ENCODE peak calls at places on chromosomes 12 and 14, in six cellular contexts. P, L, B, X, W and Y are unnamed samples. For H3K36me3, the result is how much of the 10 kb centered on the place peaks cover.

GRCh38 chr12:66713984-66714383 is 35.1 kb upstream of the GRIP1 start:
- DNase-seq in P (no peak), L (no peak), B (no peak), X (no peak), W (no peak), Y (no peak)

GRCh38 chr12:106598003-106598402 is 15.2 kb downstream of the RFX4 start:
- DNase-seq in P (no peak), L (no peak), B (no peak), X (no peak), W (no peak), Y (no peak)

GRCh38 chr12:23525450-23526072 is 423.9 kb downstream of the SOX5 start:
- DNase-seq in P (no peak), L (no peak), B (no peak), X (no peak), W (no peak), Y (no peak)

GRCh38 chr12:51773145-51773869 is 75.2 kb downstream of the FIGNL2 start:
- DNase-seq in P (no peak), L (no peak), B (no peak), X (no peak), W (peak), Y (no peak)

GRCh38 chr14:103220982-103221641 is 97.9 kb downstream of the TNFAIP2 start:
- DNase-seq in P (no peak), L (no peak), B (no peak), X (no peak), W (no peak), Y (no peak)

GRCh38 chr14:35277179-35277578 is 15.0 kb upstream of the PSMA6 start:
- DNase-seq in P (peak), L (no peak), B (no peak), X (no peak), W (no peak), Y (no peak)

GRCh38 chr14:101055776-101056374 is 152.4 kb upstream of the RTL1 start:
- DNase-seq in P (no peak), L (no peak), B (no peak), X (no peak), W (no peak), Y (no peak)

GRCh38 chr12:109705291-109705690 is 8.3 kb upstream of the FAM222A start:
- DNase-seq in P (no peak), L (no peak), B (no peak), X (no peak), W (no peak), Y (no peak)

GRCh38 chr14:61145903-61146411 is 135.2 kb downstream of the TMEM30B start:
- DNase-seq in P (no peak), L (no peak), B (no peak), X (no peak), W (peak), Y (no peak)

GRCh38 chr14:32256606-32257005 is 53.5 kb upstream of the RNU6-8 start:
- DNase-seq in P (no peak), L (no peak), B (no peak), X (no peak), W (no peak), Y (no peak)

GRCh38 chr12:116465407-116465806 is 93.8 kb upstream of the MAP1LC3B2 start:
- DNase-seq in P (no peak), L (no peak), B (no peak), X (no peak), W (no peak), Y (no peak)

GRCh38 chr14:34035177-34035933 is 84.5 kb upstream of the EGLN3 start:
- DNase-seq in P (no peak), L (no peak), B (peak), X (no peak), W (no peak), Y (peak)

GRCh38 chr12:108630481-108631207 is 3.0 kb downstream of the SELPLG start:
- DNase-seq in P (no peak), L (no peak), B (no peak), X (no peak), W (no peak), Y (no peak)

GRCh38 chr12:77377116-77377515 is 311.7 kb upstream of the E2F7 start:
- DNase-seq in P (no peak), L (no peak), B (no peak), X (no peak), W (peak), Y (no peak)

GRCh38 chr14:20799955-20800544 is 2.6 kb downstream of the RNASE1 start:
- DNase-seq in P (peak), L (peak), B (peak), X (peak), W (peak), Y (peak)

GRCh38 chr14:26863736-26864135 is 265.9 kb upstream of the NOVA1 start:
- DNase-seq in P (no peak), L (no peak), B (no peak), X (no peak), W (peak), Y (no peak)

GRCh38 chr12:57875753-57876547 is 29.4 kb upstream of the CTDSP2 start:
- DNase-seq in P (no peak), L (no peak), B (no peak), X (no peak), W (no peak), Y (no peak)

GRCh38 chr12:70590051-70590450 is 47.2 kb downstream of the PTPRB start:
- DNase-seq in P (peak), L (peak), B (peak), X (peak), W (peak), Y (peak)

GRCh38 chr12:2163172-2163927 is 110.6 kb downstream of the CACNA1C start:
- DNase-seq in P (peak), L (peak), B (peak), X (peak), W (peak), Y (peak)

GRCh38 chr12:14258468-14258947 is 107.0 kb upstream of the ATF7IP start:
- DNase-seq in P (peak), L (no peak), B (no peak), X (no peak), W (no peak), Y (peak)

GRCh38 chr14:87264386-87264785 is 728.6 kb downstream of the GALC start:
- DNase-seq in P (no peak), L (no peak), B (no peak), X (no peak), W (no peak), Y (no peak)

GRCh38 chr12:80813820-80814219 is 97.1 kb downstream of the MYF5 start:
- DNase-seq in P (no peak), L (no peak), B (no peak), X (no peak), W (no peak), Y (no peak)

GRCh38 chr12:38555620-38556596 is 239.3 kb downstream of the ALG10B start:
- DNase-seq in P (no peak), L (no peak), B (no peak), X (no peak), W (no peak), Y (no peak)

GRCh38 chr14:71286126-71286525 is 378.9 kb downstream of the PCNX1 start:
- DNase-seq in P (no peak), L (no peak), B (no peak), X (no peak), W (no peak), Y (no peak)

GRCh38 chr12:116492703-116493324 is 66.4 kb upstream of the MAP1LC3B2 start:
- DNase-seq in P (peak), L (no peak), B (no peak), X (peak), W (peak), Y (no peak)

GRCh38 chr14:84036863-84037262 is 1493.1 kb upstream of the FLRT2 start:
- DNase-seq in P (no peak), L (no peak), B (no peak), X (no peak), W (peak), Y (no peak)

GRCh38 chr14:65361920-65362319 is 50.6 kb upstream of the FUT8 start:
- DNase-seq in P (peak), L (peak), B (peak), X (no peak), W (peak), Y (peak)

DNA sequence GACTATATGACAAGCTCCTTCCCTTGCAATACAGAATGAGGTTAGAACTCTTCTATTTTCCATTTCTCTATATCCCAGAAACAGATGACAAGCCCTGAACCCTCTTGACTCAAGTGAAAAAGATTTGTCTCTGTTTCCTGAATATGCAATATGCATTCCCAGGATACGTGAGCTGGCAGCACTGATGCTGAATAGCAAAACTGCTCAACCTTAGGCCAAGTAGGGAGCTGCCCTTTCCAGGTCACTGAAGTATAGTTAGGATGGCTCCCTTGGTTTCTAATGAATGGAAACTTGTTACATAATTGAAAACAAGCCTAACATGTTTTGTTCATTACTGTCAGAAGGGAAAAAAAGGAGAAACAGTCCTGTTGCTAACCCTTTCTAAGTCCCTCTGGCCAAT is 47.9 kb upstream of the PLEKHG7 start:
- DNase-seq in P (peak), L (no peak), B (no peak), X (no peak), W (peak), Y (no peak)
- H3K27ac ChIP-seq in P (peak), L (no peak), B (no peak), X (no peak), W (no peak), Y (no peak)

GRCh38 chr14:75350505-75351060 is 72.0 kb downstream of the FOS start:
- DNase-seq in P (no peak), L (no peak), B (no peak), X (no peak), W (no peak), Y (no peak)
- H3K36me3 ChIP-seq in P (under half), L (under half), B (under half), X (under half), W (under half), Y (under half)

DNA sequence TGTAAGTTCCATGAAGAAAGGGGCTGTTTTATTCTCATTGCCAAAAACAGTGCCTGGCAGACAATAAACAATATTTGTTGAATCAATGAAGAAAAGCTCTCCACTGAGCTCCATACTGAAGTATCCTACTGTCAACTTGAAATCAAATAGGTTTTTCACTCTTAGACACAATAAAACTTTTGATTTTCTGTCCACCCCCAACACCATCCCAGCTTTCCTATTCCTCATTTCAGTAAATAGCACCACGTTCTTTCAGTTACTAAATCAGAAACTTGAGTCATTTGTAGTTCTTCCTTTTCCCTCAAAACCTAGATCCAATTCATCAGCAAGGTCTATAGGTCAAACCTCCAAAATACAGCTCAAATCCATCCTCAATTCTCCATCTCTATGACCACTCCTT is 113.3 kb downstream of the PTGER2 start:
- DNase-seq in P (no peak), L (no peak), B (no peak), X (no peak), W (no peak), Y (no peak)
- H3K27ac ChIP-seq in P (no peak), L (no peak), B (no peak), X (no peak), W (no peak), Y (no peak)

GRCh38 chr12:118982308-118982707 is 967 bp downstream of the SRRM4 start:
- DNase-seq in P (no peak), L (no peak), B (no peak), X (no peak), W (no peak), Y (no peak)
- H3K36me3 ChIP-seq in P (under half), L (under half), B (under half), X (under half), W (under half), Y (under half)